ENCODE peak calls at places on chromosomes 12 and 14, in four cellular contexts. F is fibroblast of mammary gland; Q is progenitor cell of endocrine pancreas; V is activated CD8-positive, alpha-beta memory T cell treated with anti-CD3 and anti-CD28 coated beads, Interleukin-2, amount 50 U/mL, for 4 hours. E is an unnamed sample.

GRCh38 chr14:58662759-58663158 is 25.0 kb downstream of the DACT1 start:
- DNase-seq in F (no peak), Q (no peak), V (no peak), E (no peak)

GRCh38 chr12:66103011-66103913 is 27.3 kb downstream of the LLPH start:
- DNase-seq in F (no peak), Q (no peak), V (no peak), E (no peak)

GRCh38 chr14:104844306-104845032 is 20.6 kb upstream of the CEP170B start:
- DNase-seq in F (no peak), Q (no peak), V (no peak), E (no peak)

GRCh38 chr12:51834411-51834810 is 14.1 kb downstream of the FIGNL2 start:
- DNase-seq in F (no peak), Q (no peak), V (no peak), E (no peak)

GRCh38 chr12:58066296-58066695 is 124.9 kb downstream of the ATP23 start:
- DNase-seq in F (peak; percentile 5), Q (no peak), V (no peak), E (no peak)

GRCh38 chr14:88245321-88245720 is 77.7 kb downstream of the KCNK10 start:
- DNase-seq in F (peak; percentile 31), Q (no peak), V (no peak), E (no peak)

GRCh38 chr14:104151028-104151385 is 12.6 kb downstream of the KIF26A start:
- DNase-seq in F (no peak), Q (no peak), V (no peak), E (no peak)

GRCh38 chr14:61460063-61460462 is 138.7 kb downstream of the PRKCH start:
- DNase-seq in F (no peak), Q (no peak), V (no peak), E (no peak)

GRCh38 chr14:56975521-56975920 is 165.2 kb upstream of the OTX2 start:
- DNase-seq in F (no peak), Q (no peak), V (no peak), E (no peak)

GRCh38 chr14:102696332-102696731 is 80.9 kb upstream of the TRAF3 start:
- DNase-seq in F (no peak), Q (no peak), V (no peak), E (no peak)

GRCh38 chr12:94148841-94149780 is 734 bp downstream of the PLXNC1 start:
- DNase-seq in F (peak; percentile 31), Q (peak; percentile 47), V (peak; percentile 51), E (no peak)

GRCh38 chr14:64757601-64758000 is 53.4 kb downstream of the PLEKHG3 start:
- DNase-seq in F (no peak), Q (no peak), V (no peak), E (no peak)

GRCh38 chr14:23361320-23361719 is 3.7 kb downstream of the EFS start:
- DNase-seq in F (peak; percentile 60), Q (no peak), V (no peak), E (no peak)